ENCODE peak calls at places on chromosome 15, in seven cellular contexts. P is cardiac muscle cell, F is stomach, R is GM23248, D is body of pancreas, I is dorsolateral prefrontal cortex, Z is neural progenitor cell. B is an unnamed sample.
A peak's percentile ranks its signal among the peaks of the same experiment; 100 is the strongest.

GRCh38 chr15:51649659-51650521 is 27.3 kb upstream of the DMXL2 start:
- DNase-seq in P (peak; percentile 73), R (peak; percentile 76), D (peak; percentile 40), F (no peak), I (no peak), Z (peak; percentile 73), B (peak; percentile 28)

GRCh38 chr15:81908111-81908510 is 137.7 kb downstream of the MEX3B start:
- DNase-seq in Z (peak; percentile 41), P (no peak), I (no peak), D (no peak), F (no peak), R (no peak), B (no peak)

GRCh38 chr15:77354064-77354463 is 65.8 kb downstream of the PEAK1 start:
- DNase-seq in R (peak; percentile 12), Z (no peak), D (no peak), P (no peak), F (no peak), I (no peak), B (no peak)

GRCh38 chr15:74958320-74958907 is 1.8 kb upstream of the RPP25 start:
- DNase-seq in F (peak; percentile 81), P (peak; percentile 40), Z (peak; percentile 68), R (peak; percentile 79), D (peak; percentile 86), I (no peak), B (no peak)

GRCh38 chr15:90219421-90220141 is 14.2 kb downstream of the CIB1 start:
- DNase-seq in P (peak; percentile 54), D (peak; percentile 67), R (peak; percentile 53), Z (peak; percentile 76), F (no peak), I (no peak), B (no peak)

GRCh38 chr15:50971542-50971941 is 63.1 kb downstream of the AP4E1 start:
- DNase-seq in I (no peak), P (no peak), Z (no peak), D (no peak), R (no peak), F (no peak), B (no peak)

GRCh38 chr15:75903331-75904240 is at the start of gene FBXO22:
- DNase-seq in Z (peak; percentile 97), I (peak; percentile 79), F (peak; percentile 95), R (peak; percentile 98), P (peak; percentile 96), D (peak; percentile 97), B (peak; percentile 26)

GRCh38 chr15:78949461-78949860 is 4.6 kb upstream of the CTSH start:
- DNase-seq in F (peak; percentile 44), I (no peak), P (no peak), Z (no peak), R (no peak), D (peak; percentile 60), B (no peak)

GRCh38 chr15:81265256-81265943 is 58.5 kb downstream of the STARD5 start:
- DNase-seq in P (no peak), Z (no peak), D (no peak), F (no peak), R (no peak), I (no peak), B (no peak)

GRCh38 chr15:25664761-25665160 is 198.4 kb downstream of the ATP10A start:
- DNase-seq in P (no peak), Z (no peak), D (no peak), F (no peak), I (no peak), R (peak; percentile 71), B (no peak)

DNA sequence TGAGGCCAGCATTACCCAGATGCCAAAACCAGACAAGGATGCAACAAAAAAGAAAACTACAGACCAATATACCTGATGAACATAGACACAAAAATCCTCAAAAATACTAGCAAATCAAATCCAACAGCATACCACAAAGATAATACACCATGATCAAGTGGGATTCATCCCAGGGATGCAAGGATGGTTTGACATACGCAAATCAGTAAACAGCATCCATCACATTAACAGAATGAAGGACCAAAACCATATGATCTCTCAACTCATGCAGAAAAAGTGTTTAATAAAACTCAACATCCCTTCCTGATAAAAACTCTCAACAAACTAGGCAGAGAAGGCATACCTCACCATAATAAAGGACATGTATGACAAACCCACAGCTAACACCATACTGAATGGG is 14.0 kb upstream of the PIAS1 start:
- DNase-seq in Z (no peak), F (no peak), P (no peak), I (no peak), D (no peak), R (no peak), B (no peak)
- H3K4me3 ChIP-seq in Z (no peak overlapping the region), F (no peak overlapping the region), P (no peak overlapping the region), I (no peak overlapping the region), D (no peak overlapping the region), R (no peak overlapping the region), B (no peak overlapping the region)

DNA sequence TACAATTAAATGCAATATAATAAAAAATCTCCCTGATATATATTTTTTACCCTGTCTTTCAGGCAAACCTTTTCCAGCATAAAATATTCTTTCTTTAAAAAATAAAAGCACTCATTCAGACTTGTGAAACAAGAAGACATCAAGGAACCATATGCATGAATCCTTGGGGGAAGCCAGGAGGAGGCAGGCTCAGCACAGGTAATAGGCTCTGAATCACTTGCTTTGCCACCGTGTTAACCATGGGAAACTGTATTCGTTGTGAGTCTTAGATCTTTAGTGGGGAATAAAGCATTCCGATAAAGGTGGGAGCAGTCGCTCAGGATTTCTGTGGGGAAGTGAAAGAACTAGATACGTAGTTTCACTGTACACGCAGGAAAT is 42.4 kb downstream of the FBN1 start:
- DNase-seq in R (peak; percentile 24), I (no peak), Z (no peak), P (no peak), D (no peak), F (no peak), B (no peak)
- H3K4me3 ChIP-seq in R (peak overlapping the region; percentile 2), I (no peak overlapping the region), Z (no peak overlapping the region), P (no peak overlapping the region), D (no peak overlapping the region), F (no peak overlapping the region), B (peak overlapping the region; percentile 55)

GRCh38 chr15:60592386-60593339 is 113.7 kb upstream of the ICE2 start:
- DNase-seq in P (peak; percentile 96), F (peak; percentile 86), Z (peak; percentile 95), R (peak; percentile 93), D (peak; percentile 93), I (peak; percentile 84), B (no peak)
- H3K4me3 ChIP-seq in P (peak overlapping the region; percentile 52), F (peak overlapping the region; percentile 89), Z (peak overlapping the region; percentile 87), R (peak overlapping the region; percentile 79), D (peak overlapping the region; percentile 56), I (peak overlapping the region; percentile 72), B (peak overlapping the region; percentile 74)

GRCh38 chr15:62068071-62068786 is 1.5 kb downstream of the C2CD4A start:
- DNase-seq in P (peak; percentile 44), F (peak; percentile 58), Z (peak; percentile 80), R (peak; percentile 67), D (peak; percentile 72), I (no peak), B (no peak)
- H3K4me3 ChIP-seq in P (peak overlapping the region; percentile 20), F (peak overlapping the region; percentile 63), Z (peak overlapping the region; percentile 46), R (peak overlapping the region; percentile 61), D (peak overlapping the region; percentile 33), I (peak overlapping the region; percentile 46), B (peak overlapping the region; percentile 76)

GRCh38 chr15:56533741-56534416 is 68.9 kb upstream of the MNS1 start:
- DNase-seq in P (peak; percentile 14), I (no peak), F (no peak), R (no peak), Z (no peak), D (no peak), B (no peak)

GRCh38 chr15:56537881-56538280 is 72.9 kb upstream of the MNS1 start:
- DNase-seq in Z (no peak), R (no peak), P (no peak), F (peak; percentile 39), I (no peak), D (peak; percentile 21), B (no peak)

DNA sequence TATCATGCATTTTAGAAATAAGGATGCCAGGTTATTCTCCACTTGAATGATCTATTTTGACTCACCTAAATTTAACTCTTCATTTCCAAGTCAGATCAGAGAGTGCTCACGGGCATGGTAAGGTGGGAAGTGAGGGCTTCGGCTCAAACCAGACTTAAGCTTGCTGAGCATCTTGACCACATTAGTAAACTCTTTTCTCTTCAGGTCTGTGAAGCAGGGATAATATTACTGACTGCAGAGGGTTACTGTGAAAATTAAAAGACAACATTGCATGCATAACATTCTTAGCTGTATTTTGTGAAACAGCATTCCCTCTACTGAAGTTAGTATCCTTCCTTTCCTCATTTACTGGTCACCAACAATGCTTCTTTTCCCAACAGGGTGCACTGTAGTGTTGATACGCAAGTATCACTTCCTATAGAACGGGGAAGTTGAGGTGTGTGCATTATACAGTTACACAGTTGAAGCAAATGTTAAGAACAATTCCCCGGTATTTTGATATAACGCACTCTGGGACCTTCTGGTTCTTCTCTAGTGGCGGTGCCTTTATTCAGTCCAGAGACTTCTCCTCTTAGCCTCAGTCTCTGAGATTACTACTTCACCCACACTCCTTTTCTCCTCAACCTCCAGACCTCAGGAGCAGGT is 74.1 kb upstream of the MNS1 start:
- DNase-seq in P (no peak), I (no peak), Z (no peak), F (no peak), D (no peak), R (no peak), B (no peak)
- H3K4me3 ChIP-seq in P (no peak overlapping the region), I (no peak overlapping the region), Z (no peak overlapping the region), F (no peak overlapping the region), D (no peak overlapping the region), R (no peak overlapping the region), B (no peak overlapping the region)

DNA sequence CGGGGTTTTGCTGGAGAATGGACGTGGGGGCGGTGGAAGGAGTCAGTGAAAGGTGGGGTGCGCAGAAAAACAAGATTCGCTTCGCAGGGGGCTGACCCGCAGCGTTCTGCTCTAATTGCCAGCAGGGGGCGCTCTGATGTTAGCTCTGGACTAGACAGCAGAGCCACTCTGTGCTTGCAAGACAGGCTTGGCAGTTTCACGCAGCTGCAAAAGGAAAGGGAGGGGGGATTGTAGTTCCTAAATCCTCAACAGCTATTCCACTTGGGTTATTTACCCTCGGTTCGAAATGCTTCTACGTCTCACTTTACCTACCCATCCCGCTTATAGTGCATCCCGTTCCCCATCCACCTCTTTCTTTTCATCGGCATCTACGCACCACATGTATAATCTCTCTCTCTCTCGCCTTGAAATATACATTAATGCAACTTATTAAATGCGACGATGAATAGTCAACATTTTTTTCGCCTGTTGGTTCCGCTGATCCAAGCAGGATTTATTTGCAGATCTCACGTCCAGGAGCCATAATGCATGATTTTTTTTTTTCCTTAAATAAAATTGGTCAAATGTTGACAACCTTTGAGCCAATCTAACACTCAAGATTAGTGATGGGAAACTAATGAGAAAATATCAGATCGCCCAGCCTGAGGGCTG is 216.5 kb downstream of the MEIS2 start:
- DNase-seq in P (peak; percentile 97), Z (peak; percentile 97), D (peak; percentile 92), I (peak; percentile 90), R (peak; percentile 93), F (peak; percentile 88), B (peak; percentile 51)
- H3K4me3 ChIP-seq in P (peak overlapping the region; percentile 20), Z (peak overlapping the region; percentile 26), D (no peak overlapping the region), I (peak overlapping the region; percentile 49), R (peak overlapping the region; percentile 68), F (peak overlapping the region; percentile 32), B (peak overlapping the region; percentile 29)